ENCODE peak calls at places on chromosomes 7 and 10, in ten cellular contexts. H is HT1080; I is effector memory CD8-positive, alpha-beta T cell; T is NCI-H1105 treated with DMSO at 0.1 percent for 48 hours; E is H54; N is M059J; Q is K562; Z is stimulated activated CD8-positive, alpha-beta memory T cell treated with anti-CD3 and anti-CD28 coated beads, Interleukin-4, amount 100 ng/mL, for 4 hours; M is stimulated activated CD4-positive, alpha-beta T cell treated with anti-CD3 and anti-CD28 coated beads, Interleukin-15, amount 100 ng/mL, for 24 hours; L is memory B cell. A is an unnamed sample.

GRCh38 chr7:112886171-112886570 is 96.0 kb upstream of the TMEM168 start:
- DNase-seq in M (no peak), I (no peak), L (no peak), Z (no peak), Q (no peak), E (no peak), N (no peak), H (no peak), T (no peak), A (no peak)

GRCh38 chr7:6416516-6417145 is 31.1 kb downstream of the DAGLB start:
- DNase-seq in Q (peak), I (no peak), Z (no peak), T (no peak), N (no peak), L (no peak), M (no peak), H (peak), E (peak), A (no peak)

GRCh38 chr10:48655426-48656240 is 29.0 kb upstream of the WDFY4 start:
- DNase-seq in Z (no peak), E (peak), L (peak), N (peak), I (no peak), H (peak), M (no peak), Q (peak), T (peak), A (peak)

GRCh38 chr7:24829787-24830186 is 72.5 kb upstream of the GSDME start:
- DNase-seq in H (peak), L (no peak), M (no peak), I (no peak), Q (no peak), N (peak), T (no peak), Z (no peak), E (no peak), A (no peak)

GRCh38 chr10:100878291-100878910 is 34.4 kb upstream of the SLF2 start:
- DNase-seq in Q (peak), N (peak), H (peak), Z (no peak), L (no peak), I (no peak), M (peak), T (peak), E (peak), A (peak)

GRCh38 chr7:106521115-106521514 is 139.8 kb downstream of the CCDC71L start:
- DNase-seq in I (no peak), L (no peak), H (no peak), M (peak), T (no peak), N (no peak), Q (no peak), E (no peak), Z (no peak), A (peak)

GRCh38 chr10:6176691-6177231 is 26.0 kb upstream of the PFKFB3 start:
- DNase-seq in M (no peak), E (no peak), Q (no peak), Z (no peak), L (no peak), T (no peak), H (no peak), N (peak), I (no peak), A (peak)

GRCh38 chr7:92754756-92755581 is 81.4 kb downstream of the CDK6 start:
- DNase-seq in I (no peak), Z (no peak), L (no peak), N (no peak), M (no peak), Q (peak), H (no peak), E (no peak), T (peak), A (no peak)

GRCh38 chr7:139159900-139160675 is 50.6 kb upstream of the ZC3HAV1 start:
- DNase-seq in L (no peak), Z (no peak), E (no peak), H (peak), N (peak), T (no peak), Q (no peak), I (no peak), M (no peak), A (peak)

GRCh38 chr7:2171855-2172254 is 60.9 kb downstream of the MAD1L1 start:
- DNase-seq in H (no peak), N (no peak), Z (no peak), T (no peak), M (no peak), I (no peak), E (no peak), Q (no peak), L (no peak), A (no peak)

GRCh38 chr7:3200504-3200903 is 100.5 kb upstream of the SDK1 start:
- DNase-seq in L (no peak), T (no peak), I (no peak), H (peak), E (peak), Q (no peak), Z (no peak), M (peak), N (peak), A (peak)

GRCh38 chr7:38195804-38196595 is 18.0 kb downstream of the STARD3NL start:
- DNase-seq in E (no peak), Q (no peak), Z (no peak), L (no peak), M (no peak), I (no peak), T (no peak), N (peak), H (peak), A (peak)